ENCODE peak calls at places on chromosome 6, in seven cellular contexts. O is GM10248, H is nephron progenitor cell, K is H9, E is osteocyte, F is choroid plexus epithelial cell, T is D721Med. W is an unnamed sample.
A peak's percentile ranks its signal among the peaks of the same experiment; 100 is the strongest.

GRCh38 chr6:165662671-165663282 is at the start of gene PDE10A:
- DNase-seq in O (peak; percentile 25), H (peak; percentile 75), K (peak; percentile 65), E (no peak), F (peak; percentile 76), T (no peak), W (peak; percentile 43)

GRCh38 chr6:56517155-56517745 is 125.4 kb downstream of the DST start:
- DNase-seq in O (no peak), H (no peak), K (no peak), E (no peak), F (peak; percentile 87), T (no peak), W (no peak)

GRCh38 chr6:109079981-109080380 is 14.7 kb downstream of the SESN1 start:
- DNase-seq in O (no peak), H (no peak), K (no peak), E (no peak), F (peak; percentile 27), T (no peak), W (no peak)

GRCh38 chr6:115120394-115120793 is 777.6 kb upstream of the HS3ST5 start:
- DNase-seq in O (no peak), H (no peak), K (no peak), E (no peak), F (no peak), T (no peak), W (no peak)

GRCh38 chr6:66662196-66662595 is 955.2 kb upstream of the EYS start:
- DNase-seq in O (no peak), H (no peak), K (no peak), E (no peak), F (peak; percentile 78), T (no peak), W (no peak)

GRCh38 chr6:11202513-11203305 is 29.8 kb downstream of the NEDD9 start:
- DNase-seq in O (no peak), H (peak; percentile 16), K (peak; percentile 59), E (no peak), F (peak; percentile 49), T (no peak), W (no peak)

GRCh38 chr6:55046869-55047422 is 127.4 kb upstream of the HCRTR2 start:
- DNase-seq in O (no peak), H (no peak), K (no peak), E (no peak), F (peak; percentile 18), T (no peak), W (no peak)

GRCh38 chr6:163711615-163712568 is 297.4 kb downstream of the QKI start:
- DNase-seq in O (no peak), H (no peak), K (peak; percentile 43), E (no peak), F (no peak), T (no peak), W (no peak)

GRCh38 chr6:112061605-112062004 is 7.7 kb downstream of the CCN6 start:
- DNase-seq in O (no peak), H (no peak), K (no peak), E (no peak), F (peak; percentile 66), T (no peak), W (no peak)

GRCh38 chr6:134544737-134545136 is 226.8 kb upstream of the SGK1 start:
- DNase-seq in O (no peak), H (no peak), K (no peak), E (no peak), F (no peak), T (no peak), W (no peak)

GRCh38 chr6:36757206-36757605 is 59.6 kb downstream of the RAB44 start:
- DNase-seq in O (peak; percentile 52), H (no peak), K (no peak), E (no peak), F (no peak), T (no peak), W (no peak)

GRCh38 chr6:33634203-33634727 is 13.1 kb downstream of the ITPR3 start:
- DNase-seq in O (no peak), H (peak; percentile 47), K (no peak), E (no peak), F (no peak), T (no peak), W (no peak)

GRCh38 chr6:139962663-139963314 is 588.3 kb upstream of the CITED2 start:
- DNase-seq in O (no peak), H (no peak), K (no peak), E (no peak), F (no peak), T (no peak), W (no peak)

GRCh38 chr6:157905590-157906337 is 75.9 kb upstream of the SYNJ2 start:
- DNase-seq in O (no peak), H (no peak), K (no peak), E (no peak), F (no peak), T (no peak), W (no peak)

GRCh38 chr6:140554421-140554820 is 1180.0 kb upstream of the CITED2 start:
- DNase-seq in O (no peak), H (no peak), K (no peak), E (no peak), F (peak; percentile 39), T (no peak), W (no peak)

GRCh38 chr6:46184114-46184513 is 13.3 kb upstream of the ENPP5 start:
- DNase-seq in O (no peak), H (no peak), K (no peak), E (no peak), F (peak; percentile 89), T (no peak), W (no peak)

GRCh38 chr6:125986956-125987617 is 747 bp downstream of the TRMT11 start:
- DNase-seq in O (no peak), H (no peak), K (no peak), E (no peak), F (peak; percentile 41), T (no peak), W (no peak)

GRCh38 chr6:28137458-28138020 is 4.1 kb upstream of the ZKSCAN8 start:
- DNase-seq in O (peak; percentile 58), H (no peak), K (no peak), E (no peak), F (peak; percentile 33), T (no peak), W (no peak)

GRCh38 chr6:109794201-109794926 is 103.3 kb downstream of the FIG4 start:
- DNase-seq in O (no peak), H (no peak), K (no peak), E (no peak), F (peak; percentile 28), T (no peak), W (no peak)

GRCh38 chr6:167795321-167795811 is 31.3 kb upstream of the AFDN start:
- DNase-seq in O (no peak), H (no peak), K (no peak), E (peak; percentile 82), F (no peak), T (no peak), W (no peak)

GRCh38 chr6:45613678-45614077 is 235.9 kb upstream of the SUPT3H start:
- DNase-seq in O (no peak), H (peak; percentile 20), K (no peak), E (no peak), F (peak; percentile 95), T (no peak), W (no peak)

GRCh38 chr6:154453329-154453728 is 57.2 kb downstream of the CNKSR3 start:
- DNase-seq in O (no peak), H (no peak), K (no peak), E (no peak), F (no peak), T (no peak), W (no peak)

GRCh38 chr6:139917943-139918342 is 543.5 kb upstream of the CITED2 start:
- DNase-seq in O (no peak), H (no peak), K (no peak), E (no peak), F (no peak), T (no peak), W (no peak)

GRCh38 chr6:136163260-136163659 is 86.9 kb downstream of the MTFR2 start:
- DNase-seq in O (no peak), H (no peak), K (no peak), E (no peak), F (no peak), T (no peak), W (no peak)

GRCh38 chr6:34671801-34672656 is 24.5 kb downstream of the ILRUN start:
- DNase-seq in O (peak; percentile 82), H (no peak), K (no peak), E (no peak), F (peak; percentile 33), T (no peak), W (no peak)

DNA sequence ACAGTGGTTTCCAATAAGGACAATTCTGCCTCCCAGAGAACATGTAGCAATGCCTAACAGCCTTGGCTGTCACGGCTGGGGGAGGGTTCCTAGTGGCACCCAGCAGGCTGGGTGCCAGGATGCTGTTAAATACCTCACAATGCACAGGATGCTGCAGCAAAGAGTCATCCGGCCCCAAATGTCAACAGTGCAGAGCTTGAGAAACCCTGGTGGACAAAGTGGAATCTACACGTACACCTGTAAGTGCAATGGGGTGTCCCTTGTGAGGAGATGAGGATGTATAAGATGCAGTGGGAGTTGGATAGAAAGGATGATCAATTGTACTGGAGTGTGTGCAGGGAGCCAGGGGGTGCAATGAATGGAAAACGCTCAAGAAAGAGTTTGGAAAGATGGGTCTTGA is 142.4 kb downstream of the FNDC1 start:
- DNase-seq in O (no peak), H (no peak), K (no peak), E (no peak), F (no peak), T (no peak), W (no peak)
- TF ChIP-seq CTCF in O (no peak), H (no peak), K (peak; percentile 39), E (no peak), F (no peak), T (no peak), W (no peak)

GRCh38 chr6:7991992-7992815 is 72.0 kb downstream of the BLOC1S5 start:
- DNase-seq in O (peak; percentile 66), H (no peak), K (no peak), E (no peak), F (peak; percentile 86), T (no peak), W (no peak)
- TF ChIP-seq CTCF in O (peak; percentile 46), H (no peak), K (peak; percentile 58), E (peak; percentile 53), F (peak; percentile 69), T (peak; percentile 34), W (peak; percentile 47)

DNA sequence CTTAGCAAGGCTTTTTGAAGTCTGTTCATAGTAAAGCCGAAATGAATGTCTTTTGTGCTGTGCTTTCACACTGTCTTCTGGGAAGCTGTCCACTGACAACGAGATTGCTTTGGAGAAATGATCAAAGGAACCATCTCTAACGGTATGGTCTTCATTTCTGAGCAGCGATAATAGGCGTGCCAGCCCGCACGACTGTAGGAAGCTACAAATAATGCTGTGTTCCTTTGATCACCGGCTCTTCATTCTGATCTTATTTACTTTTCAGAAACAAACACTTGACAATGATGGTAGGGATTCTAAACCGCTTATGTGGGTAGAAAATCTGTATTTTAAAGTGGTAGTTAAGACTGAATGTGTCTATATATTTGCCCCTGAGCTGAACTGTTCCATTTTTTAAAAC is 306.6 kb upstream of the EXOC2 start:
- DNase-seq in O (no peak), H (no peak), K (no peak), E (no peak), F (no peak), T (no peak), W (no peak)
- TF ChIP-seq CTCF in O (no peak), H (no peak), K (no peak), E (no peak), F (no peak), T (no peak), W (no peak)

DNA sequence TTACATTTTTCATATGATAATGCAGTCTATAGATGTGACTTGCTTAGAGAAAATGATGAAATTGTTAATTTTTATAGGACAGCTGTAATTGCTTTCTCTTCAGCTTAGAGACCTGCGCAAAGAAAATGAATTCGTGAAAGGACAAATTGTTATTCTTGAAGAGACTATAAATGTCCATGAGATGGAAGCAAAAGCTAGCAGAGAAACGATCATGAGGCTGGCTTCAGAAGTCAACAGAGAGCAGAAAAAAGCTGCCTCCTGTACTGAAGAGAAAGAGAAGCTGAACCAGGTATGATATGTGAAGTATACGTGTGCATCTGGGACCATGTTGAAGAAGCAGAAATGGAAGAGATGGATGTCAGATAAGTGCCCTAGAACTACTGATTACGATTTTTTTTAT is 54.4 kb downstream of the CCDC170 start:
- DNase-seq in O (no peak), H (no peak), K (no peak), E (no peak), F (no peak), T (no peak), W (no peak)
- TF ChIP-seq CTCF in O (no peak), H (no peak), K (no peak), E (no peak), F (no peak), T (no peak), W (peak; percentile 37)

W was measured in right lobe of liver.